ENCODE peak calls at places on chromosomes 12 and 14, in eight cellular contexts. One of them, this sample, is unnamed.

GRCh38 chr14:74414793-74415437 is 11.1 kb downstream of the SYNDIG1L start:
- DNase-seq in ovary: no peak
- DNase-seq in dorsolateral prefrontal cortex: no peak
- DNase-seq in lower leg skin: no peak
- DNase-seq in astrocyte of the spinal cord: no peak
- DNase-seq in psoas muscle: no peak
- DNase-seq in GM23338: peak; percentile 54
- DNase-seq in NB4: no peak
- DNase-seq in this sample: peak; percentile 42

GRCh38 chr14:65243766-65244442 is 141.6 kb upstream of the MAX start:
- DNase-seq in ovary: no peak
- DNase-seq in dorsolateral prefrontal cortex: no peak
- DNase-seq in lower leg skin: no peak
- DNase-seq in astrocyte of the spinal cord: no peak
- DNase-seq in psoas muscle: no peak
- DNase-seq in GM23338: no peak
- DNase-seq in NB4: peak; percentile 49
- DNase-seq in this sample: no peak

GRCh38 chr12:97568336-97569180 is 106.0 kb downstream of the RMST start:
- DNase-seq in ovary: no peak
- DNase-seq in dorsolateral prefrontal cortex: no peak
- DNase-seq in lower leg skin: no peak
- DNase-seq in astrocyte of the spinal cord: no peak
- DNase-seq in psoas muscle: no peak
- DNase-seq in GM23338: no peak
- DNase-seq in NB4: no peak
- DNase-seq in this sample: no peak

GRCh38 chr12:51214895-51215294 is 3.0 kb downstream of the POU6F1 start:
- DNase-seq in ovary: no peak
- DNase-seq in dorsolateral prefrontal cortex: no peak
- DNase-seq in lower leg skin: no peak
- DNase-seq in astrocyte of the spinal cord: no peak
- DNase-seq in psoas muscle: no peak
- DNase-seq in GM23338: no peak
- DNase-seq in NB4: no peak
- DNase-seq in this sample: no peak

GRCh38 chr12:6316921-6317692 is 6.6 kb downstream of the PLEKHG6 start:
- DNase-seq in ovary: no peak
- DNase-seq in dorsolateral prefrontal cortex: no peak
- DNase-seq in lower leg skin: no peak
- DNase-seq in astrocyte of the spinal cord: no peak
- DNase-seq in psoas muscle: no peak
- DNase-seq in GM23338: no peak
- DNase-seq in NB4: no peak
- DNase-seq in this sample: peak; percentile 77

GRCh38 chr14:59900536-59900935 is 19.4 kb upstream of the LRRC9 start:
- DNase-seq in ovary: no peak
- DNase-seq in dorsolateral prefrontal cortex: no peak
- DNase-seq in lower leg skin: no peak
- DNase-seq in astrocyte of the spinal cord: no peak
- DNase-seq in psoas muscle: no peak
- DNase-seq in GM23338: no peak
- DNase-seq in NB4: no peak
- DNase-seq in this sample: no peak

GRCh38 chr12:109621271-109621671 is 47.7 kb downstream of the MVK start:
- DNase-seq in ovary: no peak
- DNase-seq in dorsolateral prefrontal cortex: no peak
- DNase-seq in lower leg skin: no peak
- DNase-seq in astrocyte of the spinal cord: no peak
- DNase-seq in psoas muscle: no peak
- DNase-seq in GM23338: no peak
- DNase-seq in NB4: no peak
- DNase-seq in this sample: no peak

GRCh38 chr14:26597136-26598080 is at the start of gene NOVA1:
- DNase-seq in ovary: peak; percentile 36
- DNase-seq in dorsolateral prefrontal cortex: no peak
- DNase-seq in lower leg skin: peak; percentile 85
- DNase-seq in astrocyte of the spinal cord: peak; percentile 22
- DNase-seq in psoas muscle: peak; percentile 53
- DNase-seq in GM23338: peak; percentile 69
- DNase-seq in NB4: no peak
- DNase-seq in this sample: peak; percentile 68

GRCh38 chr14:68541128-68541896 is 251.6 kb downstream of the ZFP36L1 start:
- DNase-seq in ovary: no peak
- DNase-seq in dorsolateral prefrontal cortex: no peak
- DNase-seq in lower leg skin: no peak
- DNase-seq in astrocyte of the spinal cord: no peak
- DNase-seq in psoas muscle: no peak
- DNase-seq in GM23338: no peak
- DNase-seq in NB4: no peak
- DNase-seq in this sample: no peak

GRCh38 chr12:64824500-64825142 is at the start of gene TBC1D30:
- DNase-seq in ovary: no peak
- DNase-seq in dorsolateral prefrontal cortex: peak; percentile 54
- DNase-seq in lower leg skin: no peak
- DNase-seq in astrocyte of the spinal cord: peak; percentile 12
- DNase-seq in psoas muscle: no peak
- DNase-seq in GM23338: peak; percentile 58
- DNase-seq in NB4: peak; percentile 42
- DNase-seq in this sample: peak; percentile 77

GRCh38 chr14:96926006-96926405 is 128.8 kb downstream of the VRK1 start:
- DNase-seq in ovary: no peak
- DNase-seq in dorsolateral prefrontal cortex: no peak
- DNase-seq in lower leg skin: no peak
- DNase-seq in astrocyte of the spinal cord: no peak
- DNase-seq in psoas muscle: no peak
- DNase-seq in GM23338: no peak
- DNase-seq in NB4: no peak
- DNase-seq in this sample: no peak

GRCh38 chr12:66516133-66516532 is 162.7 kb downstream of the GRIP1 start:
- DNase-seq in ovary: no peak
- DNase-seq in dorsolateral prefrontal cortex: no peak
- DNase-seq in lower leg skin: no peak
- DNase-seq in astrocyte of the spinal cord: peak; percentile 19
- DNase-seq in psoas muscle: no peak
- DNase-seq in GM23338: peak; percentile 26
- DNase-seq in NB4: peak; percentile 9
- DNase-seq in this sample: peak; percentile 35

GRCh38 chr12:75481774-75482173 is 1.2 kb downstream of the GLIPR1 start:
- DNase-seq in ovary: no peak
- DNase-seq in dorsolateral prefrontal cortex: no peak
- DNase-seq in lower leg skin: no peak
- DNase-seq in astrocyte of the spinal cord: peak; percentile 74
- DNase-seq in psoas muscle: no peak
- DNase-seq in GM23338: no peak
- DNase-seq in NB4: peak; percentile 72
- DNase-seq in this sample: no peak

GRCh38 chr12:102824218-102824835 is 92.7 kb downstream of the PAH start:
- DNase-seq in ovary: peak; percentile 26
- DNase-seq in dorsolateral prefrontal cortex: no peak
- DNase-seq in lower leg skin: peak; percentile 82
- DNase-seq in astrocyte of the spinal cord: peak; percentile 7
- DNase-seq in psoas muscle: peak; percentile 53
- DNase-seq in GM23338: peak; percentile 93
- DNase-seq in NB4: peak; percentile 33
- DNase-seq in this sample: peak; percentile 82

GRCh38 chr12:93818488-93819047 is 141.4 kb downstream of the CRADD start:
- DNase-seq in ovary: peak; percentile 49
- DNase-seq in dorsolateral prefrontal cortex: no peak
- DNase-seq in lower leg skin: no peak
- DNase-seq in astrocyte of the spinal cord: no peak
- DNase-seq in psoas muscle: no peak
- DNase-seq in GM23338: no peak
- DNase-seq in NB4: peak; percentile 17
- DNase-seq in this sample: no peak

GRCh38 chr12:2180737-2181082 is 127.9 kb downstream of the CACNA1C start:
- DNase-seq in ovary: no peak
- DNase-seq in dorsolateral prefrontal cortex: no peak
- DNase-seq in lower leg skin: peak; percentile 43
- DNase-seq in astrocyte of the spinal cord: no peak
- DNase-seq in psoas muscle: no peak
- DNase-seq in GM23338: no peak
- DNase-seq in NB4: no peak
- DNase-seq in this sample: no peak

GRCh38 chr12:1811281-1811947 is 9.0 kb upstream of the LRTM2 start:
- DNase-seq in ovary: no peak
- DNase-seq in dorsolateral prefrontal cortex: no peak
- DNase-seq in lower leg skin: no peak
- DNase-seq in astrocyte of the spinal cord: peak; percentile 32
- DNase-seq in psoas muscle: peak; percentile 47
- DNase-seq in GM23338: no peak
- DNase-seq in NB4: peak; percentile 96
- DNase-seq in this sample: no peak

GRCh38 chr12:53004582-53004981 is 1.7 kb upstream of the EIF4B start:
- DNase-seq in ovary: no peak
- DNase-seq in dorsolateral prefrontal cortex: no peak
- DNase-seq in lower leg skin: no peak
- DNase-seq in astrocyte of the spinal cord: no peak
- DNase-seq in psoas muscle: no peak
- DNase-seq in GM23338: peak; percentile 49
- DNase-seq in NB4: peak; percentile 30
- DNase-seq in this sample: peak; percentile 62

GRCh38 chr12:67034110-67034879 is 234.9 kb upstream of the CAND1 start:
- DNase-seq in ovary: no peak
- DNase-seq in dorsolateral prefrontal cortex: no peak
- DNase-seq in lower leg skin: no peak
- DNase-seq in astrocyte of the spinal cord: peak; percentile 29
- DNase-seq in psoas muscle: no peak
- DNase-seq in GM23338: no peak
- DNase-seq in NB4: no peak
- DNase-seq in this sample: no peak

GRCh38 chr12:54027442-54027786 is 826 bp upstream of the HOXC6 start:
- DNase-seq in ovary: no peak
- DNase-seq in dorsolateral prefrontal cortex: no peak
- DNase-seq in lower leg skin: no peak
- DNase-seq in astrocyte of the spinal cord: no peak
- DNase-seq in psoas muscle: peak; percentile 12
- DNase-seq in GM23338: no peak
- DNase-seq in NB4: no peak
- DNase-seq in this sample: no peak

GRCh38 chr12:54030442-54030801 is 2.2 kb downstream of the HOXC6 start:
- DNase-seq in ovary: no peak
- DNase-seq in dorsolateral prefrontal cortex: no peak
- DNase-seq in lower leg skin: no peak
- DNase-seq in astrocyte of the spinal cord: no peak
- DNase-seq in psoas muscle: no peak
- DNase-seq in GM23338: no peak
- DNase-seq in NB4: no peak
- DNase-seq in this sample: no peak

GRCh38 chr12:54028324-54029201 is at the start of gene HOXC6:
- DNase-seq in ovary: peak; percentile 68
- DNase-seq in dorsolateral prefrontal cortex: no peak
- DNase-seq in lower leg skin: no peak
- DNase-seq in astrocyte of the spinal cord: peak; percentile 74
- DNase-seq in psoas muscle: peak; percentile 70
- DNase-seq in GM23338: peak; percentile 57
- DNase-seq in NB4: peak; percentile 78
- DNase-seq in this sample: peak; percentile 81

GRCh38 chr12:54030889-54031860 is 1.7 kb upstream of the HOXC5 start:
- DNase-seq in ovary: peak; percentile 81
- DNase-seq in dorsolateral prefrontal cortex: no peak
- DNase-seq in lower leg skin: no peak
- DNase-seq in astrocyte of the spinal cord: peak; percentile 66
- DNase-seq in psoas muscle: peak; percentile 83
- DNase-seq in GM23338: peak; percentile 79
- DNase-seq in NB4: no peak
- DNase-seq in this sample: peak; percentile 79

DNA sequence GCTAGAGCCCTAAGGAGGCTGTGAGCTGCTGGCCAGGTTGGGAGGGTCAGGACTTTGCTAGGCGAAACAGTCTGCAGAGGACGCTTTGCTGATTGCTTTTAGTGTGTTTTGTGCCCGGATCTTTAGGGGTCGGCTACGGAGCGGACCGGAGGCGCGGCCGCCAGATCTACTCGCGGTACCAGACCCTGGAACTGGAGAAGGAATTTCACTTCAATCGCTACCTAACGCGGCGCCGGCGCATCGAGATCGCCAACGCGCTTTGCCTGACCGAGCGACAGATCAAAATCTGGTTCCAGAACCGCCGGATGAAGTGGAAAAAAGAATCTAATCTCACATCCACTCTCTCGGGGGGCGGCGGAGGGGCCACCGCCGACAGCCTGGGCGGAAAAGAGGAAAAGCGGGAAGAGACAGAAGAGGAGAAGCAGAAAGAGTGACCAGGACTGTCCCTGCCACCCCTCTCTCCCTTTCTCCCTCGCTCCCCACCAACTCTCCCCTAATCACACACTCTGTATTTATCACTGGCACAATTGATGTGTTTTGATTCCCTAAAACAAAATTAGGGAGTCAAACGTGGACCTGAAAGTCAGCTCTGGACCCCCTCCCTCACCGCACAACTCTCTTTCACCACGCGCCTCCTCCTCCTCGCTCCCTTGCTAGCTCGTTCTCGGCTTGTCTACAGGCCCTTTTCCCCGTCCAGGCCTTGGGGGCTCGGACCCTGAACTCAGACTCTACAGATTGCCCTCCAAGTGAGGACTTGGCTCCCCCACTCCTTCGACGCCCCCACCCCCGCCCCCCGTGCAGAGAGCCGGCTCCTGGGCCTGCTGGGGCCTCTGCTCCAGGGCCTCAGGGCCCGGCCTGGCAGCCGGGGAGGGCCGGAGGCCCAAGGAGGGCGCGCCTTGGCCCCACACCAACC is 1.5 kb downstream of the HOXC6 start:
- DNase-seq in ovary: no peak
- DNase-seq in dorsolateral prefrontal cortex: no peak
- DNase-seq in lower leg skin: no peak
- DNase-seq in astrocyte of the spinal cord: no peak
- DNase-seq in psoas muscle: peak; percentile 53
- DNase-seq in GM23338: peak; percentile 64
- DNase-seq in NB4: no peak
- DNase-seq in this sample: peak; percentile 77
- H3K4me3 ChIP-seq in ovary: no peak overlapping the region
- H3K4me3 ChIP-seq in dorsolateral prefrontal cortex: no peak overlapping the region
- H3K4me3 ChIP-seq in lower leg skin: no peak overlapping the region
- H3K4me3 ChIP-seq in astrocyte of the spinal cord: peak overlapping the region; percentile 50
- H3K4me3 ChIP-seq in psoas muscle: peak overlapping the region; percentile 77
- H3K4me3 ChIP-seq in GM23338: peak overlapping the region; percentile 41
- H3K4me3 ChIP-seq in NB4: no peak overlapping the region
- H3K4me3 ChIP-seq in this sample: no peak overlapping the region

GRCh38 chr12:89384050-89384749 is 31.9 kb upstream of the DUSP6 start:
- DNase-seq in ovary: peak; percentile 35
- DNase-seq in dorsolateral prefrontal cortex: peak; percentile 76
- DNase-seq in lower leg skin: no peak
- DNase-seq in astrocyte of the spinal cord: peak; percentile 82
- DNase-seq in psoas muscle: no peak
- DNase-seq in GM23338: peak; percentile 64
- DNase-seq in NB4: peak; percentile 90
- DNase-seq in this sample: peak; percentile 62
- H3K4me3 ChIP-seq in ovary: no peak overlapping the region
- H3K4me3 ChIP-seq in dorsolateral prefrontal cortex: peak overlapping the region; percentile 26
- H3K4me3 ChIP-seq in lower leg skin: no peak overlapping the region
- H3K4me3 ChIP-seq in astrocyte of the spinal cord: no peak overlapping the region
- H3K4me3 ChIP-seq in psoas muscle: no peak overlapping the region
- H3K4me3 ChIP-seq in GM23338: no peak overlapping the region
- H3K4me3 ChIP-seq in NB4: peak overlapping the region; percentile 27
- H3K4me3 ChIP-seq in this sample: no peak overlapping the region

GRCh38 chr12:70663838-70664237 is 26.6 kb upstream of the PTPRB start:
- DNase-seq in ovary: no peak
- DNase-seq in dorsolateral prefrontal cortex: no peak
- DNase-seq in lower leg skin: no peak
- DNase-seq in astrocyte of the spinal cord: no peak
- DNase-seq in psoas muscle: no peak
- DNase-seq in GM23338: peak; percentile 18
- DNase-seq in NB4: no peak
- DNase-seq in this sample: no peak
- H3K4me3 ChIP-seq in ovary: no peak overlapping the region
- H3K4me3 ChIP-seq in dorsolateral prefrontal cortex: no peak overlapping the region
- H3K4me3 ChIP-seq in lower leg skin: no peak overlapping the region
- H3K4me3 ChIP-seq in astrocyte of the spinal cord: no peak overlapping the region
- H3K4me3 ChIP-seq in psoas muscle: no peak overlapping the region
- H3K4me3 ChIP-seq in GM23338: peak overlapping the region; percentile 39
- H3K4me3 ChIP-seq in NB4: no peak overlapping the region
- H3K4me3 ChIP-seq in this sample: no peak overlapping the region

GRCh38 chr14:85534914-85535313 is 5.0 kb downstream of the FLRT2 start:
- DNase-seq in ovary: no peak
- DNase-seq in dorsolateral prefrontal cortex: no peak
- DNase-seq in lower leg skin: no peak
- DNase-seq in astrocyte of the spinal cord: no peak
- DNase-seq in psoas muscle: no peak
- DNase-seq in GM23338: no peak
- DNase-seq in NB4: no peak
- DNase-seq in this sample: peak; percentile 18
- H3K4me3 ChIP-seq in ovary: peak overlapping the region; percentile 70
- H3K4me3 ChIP-seq in dorsolateral prefrontal cortex: peak overlapping the region; percentile 64
- H3K4me3 ChIP-seq in lower leg skin: no peak overlapping the region
- H3K4me3 ChIP-seq in astrocyte of the spinal cord: peak overlapping the region; percentile 65
- H3K4me3 ChIP-seq in psoas muscle: peak overlapping the region; percentile 77
- H3K4me3 ChIP-seq in GM23338: peak overlapping the region; percentile 83
- H3K4me3 ChIP-seq in NB4: no peak overlapping the region
- H3K4me3 ChIP-seq in this sample: peak overlapping the region; percentile 76